ENCODE peak calls at places on chromosomes 4 and X, in four cellular contexts. One of them, this sample, is unnamed.

GRCh38 chr4:71338846-71339593 is at the start of gene SLC4A4:
- DNase-seq in adipocyte: peak; percentile 27
- DNase-seq in K562: no peak
- DNase-seq in right lobe of liver: no peak
- DNase-seq in this sample: no peak

GRCh38 chr4:8571702-8572685 is 8.2 kb upstream of the GPR78 start:
- DNase-seq in adipocyte: no peak
- DNase-seq in K562: no peak
- DNase-seq in right lobe of liver: no peak
- DNase-seq in this sample: no peak

GRCh38 chrX:147894332-147894870 is 17.3 kb upstream of the FMR1 start:
- DNase-seq in adipocyte: peak; percentile 18
- DNase-seq in K562: no peak
- DNase-seq in right lobe of liver: no peak
- DNase-seq in this sample: no peak

GRCh38 chr4:73853718-73854473 is 800 bp downstream of the PF4V1 start:
- DNase-seq in adipocyte: no peak
- DNase-seq in K562: no peak
- DNase-seq in right lobe of liver: no peak
- DNase-seq in this sample: no peak

GRCh38 chr4:8928074-8928473 is 56.4 kb upstream of the HMX1 start:
- DNase-seq in adipocyte: no peak
- DNase-seq in K562: no peak
- DNase-seq in right lobe of liver: no peak
- DNase-seq in this sample: no peak

GRCh38 chr4:68163754-68164153 is 34.1 kb upstream of the TMPRSS11F start:
- DNase-seq in adipocyte: no peak
- DNase-seq in K562: no peak
- DNase-seq in right lobe of liver: no peak
- DNase-seq in this sample: no peak

GRCh38 chrX:44462851-44463250 is 79.8 kb downstream of the FUNDC1 start:
- DNase-seq in adipocyte: peak; percentile 54
- DNase-seq in K562: no peak
- DNase-seq in right lobe of liver: no peak
- DNase-seq in this sample: no peak

GRCh38 chr4:125744891-125745364 is 430.2 kb downstream of the FAT4 start:
- DNase-seq in adipocyte: no peak
- DNase-seq in K562: no peak
- DNase-seq in right lobe of liver: no peak
- DNase-seq in this sample: no peak

GRCh38 chrX:38660395-38661179 is 99.2 kb downstream of the TSPAN7 start:
- DNase-seq in adipocyte: no peak
- DNase-seq in K562: no peak
- DNase-seq in right lobe of liver: peak; percentile 44
- DNase-seq in this sample: no peak

GRCh38 chr4:170014359-170015008 is 11.7 kb downstream of the MFAP3L start:
- DNase-seq in adipocyte: no peak
- DNase-seq in K562: no peak
- DNase-seq in right lobe of liver: no peak
- DNase-seq in this sample: no peak

GRCh38 chr4:124505211-124505610 is 207.3 kb downstream of the ANKRD50 start:
- DNase-seq in adipocyte: no peak
- DNase-seq in K562: no peak
- DNase-seq in right lobe of liver: no peak
- DNase-seq in this sample: no peak

GRCh38 chr4:79661196-79661595 is 253.2 kb upstream of the GK2 start:
- DNase-seq in adipocyte: no peak
- DNase-seq in K562: no peak
- DNase-seq in right lobe of liver: no peak
- DNase-seq in this sample: no peak

GRCh38 chrX:149365552-149365951 is 139.6 kb downstream of the IDS start:
- DNase-seq in adipocyte: no peak
- DNase-seq in K562: no peak
- DNase-seq in right lobe of liver: no peak
- DNase-seq in this sample: no peak
- H3K9me3 ChIP-seq in adipocyte: no peaks in the 10 kb centered on the region
- H3K9me3 ChIP-seq in K562: no peaks in the 10 kb centered on the region
- H3K9me3 ChIP-seq in right lobe of liver: no peaks in the 10 kb centered on the region
- H3K9me3 ChIP-seq in this sample: no peaks in the 10 kb centered on the region

DNA sequence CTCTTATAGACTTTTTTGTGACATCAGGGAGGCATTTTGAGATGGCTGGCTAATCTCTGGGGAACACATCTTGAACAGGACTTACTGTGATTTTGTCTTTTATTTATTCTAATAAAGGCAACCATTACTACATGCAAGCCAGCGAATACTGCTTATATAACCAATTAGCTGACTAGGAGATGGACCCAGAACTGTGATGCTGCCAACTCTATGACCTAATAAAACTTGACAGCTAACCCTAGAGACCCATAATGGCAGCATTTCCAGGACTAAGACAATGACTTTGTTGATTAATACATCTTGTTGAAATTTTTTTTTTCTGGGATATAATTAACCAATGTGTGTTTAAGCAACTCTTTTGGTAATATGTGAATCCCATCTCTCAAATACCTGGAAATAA is 584.6 kb downstream of the PRR32 start:
- DNase-seq in adipocyte: no peak
- DNase-seq in K562: no peak
- DNase-seq in right lobe of liver: no peak
- DNase-seq in this sample: no peak
- H3K4me1 ChIP-seq in adipocyte: no peaks in the 10 kb centered on the region
- H3K4me1 ChIP-seq in K562: no peaks in the 10 kb centered on the region
- H3K4me1 ChIP-seq in right lobe of liver: no peaks in the 10 kb centered on the region
- H3K4me1 ChIP-seq in this sample: no peaks in the 10 kb centered on the region

DNA sequence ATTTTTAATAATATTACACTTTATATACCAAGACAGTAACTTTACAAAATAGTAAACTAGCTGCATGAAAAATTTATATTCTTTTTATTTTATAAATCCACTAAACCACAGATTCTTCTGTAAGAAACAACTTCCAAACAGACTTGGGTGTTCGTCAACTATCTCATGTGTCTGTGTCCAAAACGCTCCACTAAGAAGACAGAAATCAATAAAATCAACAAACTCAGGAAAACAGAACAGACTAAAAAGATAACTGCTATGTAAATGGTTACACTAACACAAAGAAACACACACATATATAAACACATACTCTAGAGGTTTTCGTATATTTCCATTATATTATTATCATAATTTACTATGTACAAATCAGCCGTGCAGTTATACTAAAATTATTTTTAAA is 158.4 kb downstream of the PPP3CA start:
- DNase-seq in adipocyte: no peak
- DNase-seq in K562: no peak
- DNase-seq in right lobe of liver: no peak
- DNase-seq in this sample: no peak
- H3K4me3 ChIP-seq in adipocyte: no peak overlapping the region
- H3K4me3 ChIP-seq in K562: no peak overlapping the region
- H3K4me3 ChIP-seq in right lobe of liver: no peak overlapping the region
- H3K4me3 ChIP-seq in this sample: no peak overlapping the region

GRCh38 chr4:127307996-127308395 is 324.8 kb upstream of the INTU start:
- DNase-seq in adipocyte: no peak
- DNase-seq in K562: no peak
- DNase-seq in right lobe of liver: no peak
- DNase-seq in this sample: no peak

GRCh38 chr4:127311924-127312323 is 320.8 kb upstream of the INTU start:
- DNase-seq in adipocyte: no peak
- DNase-seq in K562: no peak
- DNase-seq in right lobe of liver: no peak
- DNase-seq in this sample: no peak

GRCh38 chr4:127311371-127311770 is 321.4 kb upstream of the INTU start:
- DNase-seq in adipocyte: no peak
- DNase-seq in K562: no peak
- DNase-seq in right lobe of liver: no peak
- DNase-seq in this sample: no peak

GRCh38 chr4:127309360-127310095 is 323.2 kb upstream of the INTU start:
- DNase-seq in adipocyte: peak; percentile 19
- DNase-seq in K562: no peak
- DNase-seq in right lobe of liver: no peak
- DNase-seq in this sample: no peak

DNA sequence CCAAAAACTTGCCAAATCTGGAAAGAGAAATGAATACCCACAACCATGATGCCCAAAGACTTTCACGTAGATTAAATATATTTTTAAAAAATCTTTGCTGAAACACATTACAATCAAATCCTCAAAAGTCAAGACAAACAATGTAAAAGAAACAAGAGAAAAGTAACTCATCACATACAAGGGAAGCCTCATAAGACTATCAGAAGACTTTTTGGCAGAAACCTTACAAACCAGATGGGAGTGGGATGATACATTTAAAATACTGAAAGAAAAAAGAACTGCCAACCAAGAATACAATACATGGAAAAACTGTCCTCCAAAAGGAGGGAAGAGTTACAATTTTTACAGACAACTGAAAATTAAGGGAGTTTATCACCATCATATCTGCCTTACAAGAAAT is 319.0 kb upstream of the INTU start:
- DNase-seq in adipocyte: no peak
- DNase-seq in K562: no peak
- DNase-seq in right lobe of liver: no peak
- DNase-seq in this sample: no peak
- H3K9me3 ChIP-seq in adipocyte: peaks cover 26% of the 10 kb centered on the region
- H3K9me3 ChIP-seq in K562: no peaks in the 10 kb centered on the region
- H3K9me3 ChIP-seq in right lobe of liver: no peaks in the 10 kb centered on the region
- H3K9me3 ChIP-seq in this sample: no peaks in the 10 kb centered on the region

GRCh38 chr4:168856312-168856711 is 153.7 kb downstream of the CBR4 start:
- DNase-seq in adipocyte: peak; percentile 62
- DNase-seq in K562: no peak
- DNase-seq in right lobe of liver: no peak
- DNase-seq in this sample: no peak

GRCh38 chr4:168853770-168854169 is 156.3 kb downstream of the CBR4 start:
- DNase-seq in adipocyte: no peak
- DNase-seq in K562: no peak
- DNase-seq in right lobe of liver: no peak
- DNase-seq in this sample: no peak

GRCh38 chr4:168852933-168853713 is 156.9 kb downstream of the CBR4 start:
- DNase-seq in adipocyte: no peak
- DNase-seq in K562: no peak
- DNase-seq in right lobe of liver: no peak
- DNase-seq in this sample: no peak

GRCh38 chr4:168852387-168852786 is 157.7 kb downstream of the CBR4 start:
- DNase-seq in adipocyte: no peak
- DNase-seq in K562: no peak
- DNase-seq in right lobe of liver: no peak
- DNase-seq in this sample: no peak

DNA sequence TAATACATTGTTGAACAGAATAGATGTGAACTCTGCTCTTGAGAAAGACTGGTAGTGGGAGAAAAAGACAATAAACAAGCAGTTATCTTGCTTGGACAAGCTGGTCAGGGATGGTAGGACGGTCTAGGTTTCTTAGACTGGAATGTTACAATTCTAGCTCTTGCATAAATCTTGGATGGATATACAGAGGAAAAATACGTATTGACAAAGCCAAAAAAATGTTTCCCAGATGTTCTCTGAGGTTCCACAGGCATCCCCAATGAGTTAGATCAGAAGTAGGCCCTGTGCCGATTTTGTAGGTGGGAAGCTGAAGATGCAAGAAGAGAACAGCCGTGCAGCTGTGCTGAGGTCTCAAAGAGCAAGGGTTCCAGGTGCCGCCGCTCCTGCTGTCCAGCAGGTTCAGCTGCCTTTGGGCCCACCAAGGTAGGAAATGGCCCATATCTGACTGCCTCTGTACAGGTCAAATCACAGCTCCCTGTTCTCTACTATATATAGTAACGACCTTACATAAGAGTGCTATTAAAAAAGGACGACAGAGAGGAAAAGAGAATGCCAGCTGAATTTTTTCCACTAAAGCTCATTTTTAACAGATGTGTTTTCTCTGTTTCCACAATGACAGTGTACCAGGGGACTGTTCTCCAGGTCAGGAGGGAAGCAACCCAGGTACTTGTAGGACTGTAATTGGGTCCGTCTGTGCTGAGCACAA is 155.7 kb downstream of the CBR4 start:
- DNase-seq in adipocyte: no peak
- DNase-seq in K562: no peak
- DNase-seq in right lobe of liver: no peak
- DNase-seq in this sample: no peak
- H3K4me1 ChIP-seq in adipocyte: peaks cover 51% of the 10 kb centered on the region
- H3K4me1 ChIP-seq in K562: no peaks in the 10 kb centered on the region
- H3K4me1 ChIP-seq in right lobe of liver: no peaks in the 10 kb centered on the region
- H3K4me1 ChIP-seq in this sample: no peaks in the 10 kb centered on the region

GRCh38 chrX:10618911-10619310 is 1.5 kb downstream of the MID1 start:
- DNase-seq in adipocyte: peak; percentile 38
- DNase-seq in K562: no peak
- DNase-seq in right lobe of liver: no peak
- DNase-seq in this sample: no peak
- H3K4me3 ChIP-seq in adipocyte: peak overlapping the region; percentile 88
- H3K4me3 ChIP-seq in K562: no peak overlapping the region
- H3K4me3 ChIP-seq in right lobe of liver: peak overlapping the region; percentile 56
- H3K4me3 ChIP-seq in this sample: peak overlapping the region; percentile 74

GRCh38 chrX:54930291-54931049 is 9.8 kb downstream of the TRO start:
- DNase-seq in adipocyte: no peak
- DNase-seq in K562: no peak
- DNase-seq in right lobe of liver: no peak
- DNase-seq in this sample: no peak

GRCh38 chrX:54933150-54933826 is 12.7 kb downstream of the TRO start:
- DNase-seq in adipocyte: no peak
- DNase-seq in K562: no peak
- DNase-seq in right lobe of liver: no peak
- DNase-seq in this sample: no peak

GRCh38 chrX:54931107-54931506 is 10.5 kb downstream of the TRO start:
- DNase-seq in adipocyte: no peak
- DNase-seq in K562: no peak
- DNase-seq in right lobe of liver: no peak
- DNase-seq in this sample: no peak

GRCh38 chrX:54926978-54927377 is 6.4 kb downstream of the TRO start:
- DNase-seq in adipocyte: no peak
- DNase-seq in K562: no peak
- DNase-seq in right lobe of liver: no peak
- DNase-seq in this sample: no peak

GRCh38 chrX:54928876-54929275 is 8.3 kb downstream of the TRO start:
- DNase-seq in adipocyte: no peak
- DNase-seq in K562: no peak
- DNase-seq in right lobe of liver: no peak
- DNase-seq in this sample: no peak
- H3K9me3 ChIP-seq in adipocyte: peaks cover 5% of the 10 kb centered on the region
- H3K9me3 ChIP-seq in K562: no peaks in the 10 kb centered on the region
- H3K9me3 ChIP-seq in right lobe of liver: no peaks in the 10 kb centered on the region
- H3K9me3 ChIP-seq in this sample: no peaks in the 10 kb centered on the region

GRCh38 chr4:153532227-153532626 is 66.1 kb downstream of the TMEM131L start:
- DNase-seq in adipocyte: no peak
- DNase-seq in K562: no peak
- DNase-seq in right lobe of liver: no peak
- DNase-seq in this sample: no peak
- H3K4me1 ChIP-seq in adipocyte: peaks cover 38% of the 10 kb centered on the region
- H3K4me1 ChIP-seq in K562: peaks cover 37% of the 10 kb centered on the region
- H3K4me1 ChIP-seq in right lobe of liver: peaks cover 71% of the 10 kb centered on the region
- H3K4me1 ChIP-seq in this sample: peaks cover 7% of the 10 kb centered on the region

GRCh38 chrX:30816079-30816478 is 73.0 kb downstream of the TAB3 start:
- DNase-seq in adipocyte: no peak
- DNase-seq in K562: no peak
- DNase-seq in right lobe of liver: no peak
- DNase-seq in this sample: no peak

GRCh38 chrX:30814978-30815377 is 74.1 kb downstream of the TAB3 start:
- DNase-seq in adipocyte: no peak
- DNase-seq in K562: no peak
- DNase-seq in right lobe of liver: no peak
- DNase-seq in this sample: no peak

GRCh38 chrX:30812326-30812725 is 76.7 kb downstream of the TAB3 start:
- DNase-seq in adipocyte: no peak
- DNase-seq in K562: no peak
- DNase-seq in right lobe of liver: no peak
- DNase-seq in this sample: no peak
- H3K4me3 ChIP-seq in adipocyte: no peak overlapping the region
- H3K4me3 ChIP-seq in K562: no peak overlapping the region
- H3K4me3 ChIP-seq in right lobe of liver: no peak overlapping the region
- H3K4me3 ChIP-seq in this sample: no peak overlapping the region

This sample was measured in iPS DF 6.9.